ENCODE peak calls at places on chromosomes 1 and 21, in six cellular contexts. R, D, Y, S, C and G are unnamed samples. For H3K4me1, the result is how much of the 10 kb centered on the place peaks cover.

GRCh38 chr1:99180343-99180808 is 83.9 kb upstream of the PLPPR4 start:
- ATAC-seq in R (peak), D (peak), C (peak), S (peak), Y (peak), G (peak)

GRCh38 chr1:92310185-92310597 is 11.3 kb downstream of the RPAP2 start:
- ATAC-seq in C (no peak), S (no peak), R (no peak), D (peak), Y (no peak), G (no peak)

GRCh38 chr1:109156916-109157385 is 43.0 kb downstream of the ELAPOR1 start:
- ATAC-seq in S (no peak), Y (no peak), C (peak), D (no peak), R (no peak), G (no peak)

GRCh38 chr1:16441312-16441641 is 753 bp downstream of the NECAP2 start:
- ATAC-seq in S (no peak), C (no peak), R (no peak), D (peak), Y (peak), G (no peak)

GRCh38 chr1:182839209-182840065 is at the start of gene DHX9:
- ATAC-seq in D (peak), Y (peak), C (peak), R (peak), S (peak), G (peak)

GRCh38 chr1:183147735-183148134 is 38.3 kb upstream of the LAMC2 start:
- ATAC-seq in C (no peak), Y (no peak), S (peak), R (no peak), D (no peak), G (no peak)

GRCh38 chr1:173717238-173717637 is 2.5 kb downstream of the KLHL20 start:
- ATAC-seq in D (no peak), R (no peak), S (no peak), Y (no peak), C (no peak), G (no peak)

GRCh38 chr1:228149341-228150020 is at the start of gene GJC2:
- ATAC-seq in Y (no peak), C (no peak), D (no peak), S (peak), R (peak), G (peak)

GRCh38 chr1:2528966-2529750 is 905 bp downstream of the HES5 start:
- ATAC-seq in R (no peak), S (peak), C (no peak), D (no peak), Y (no peak), G (no peak)

GRCh38 chr1:2529776-2530500 is at the start of gene HES5:
- ATAC-seq in D (no peak), C (no peak), S (peak), Y (no peak), R (no peak), G (no peak)

GRCh38 chr1:2528611-2528965 is 1.5 kb downstream of the HES5 start:
- ATAC-seq in D (no peak), C (no peak), R (no peak), S (no peak), Y (no peak), G (no peak)

GRCh38 chr1:2532485-2533160 is 2.6 kb upstream of the HES5 start:
- ATAC-seq in C (no peak), Y (no peak), D (no peak), R (no peak), S (no peak), G (no peak)

GRCh38 chr1:2530501-2531361 is 668 bp upstream of the HES5 start:
- ATAC-seq in R (no peak), S (no peak), Y (no peak), C (no peak), D (no peak), G (no peak)
- H3K4me1 ChIP-seq in R (under half), S (under half), Y (under half), C (under half), D (under half), G (under half)

GRCh38 chr1:2785631-2786328 is 15.7 kb downstream of the TTC34 start:
- ATAC-seq in C (no peak), R (peak), Y (no peak), S (no peak), D (no peak), G (no peak)
- H3K27ac ChIP-seq in C (no peak), R (no peak), Y (no peak), S (no peak), D (no peak), G (no peak)

GRCh38 chr1:3002349-3003038 is 18.8 kb upstream of the ACTRT2 start:
- ATAC-seq in S (no peak), C (no peak), R (no peak), D (no peak), Y (no peak), G (no peak)

GRCh38 chr1:3000671-3001470 is 20.4 kb upstream of the ACTRT2 start:
- ATAC-seq in C (peak), D (no peak), R (no peak), S (no peak), Y (no peak), G (no peak)

GRCh38 chr1:3003039-3003940 is 18.0 kb upstream of the ACTRT2 start:
- ATAC-seq in Y (no peak), D (no peak), R (no peak), S (no peak), C (no peak), G (no peak)

GRCh38 chr1:3000214-3000613 is 21.1 kb upstream of the ACTRT2 start:
- ATAC-seq in Y (no peak), D (no peak), S (no peak), C (no peak), R (no peak), G (no peak)

GRCh38 chr1:3001471-3002348 is 19.6 kb upstream of the ACTRT2 start:
- ATAC-seq in C (no peak), Y (no peak), D (no peak), S (no peak), R (no peak), G (no peak)
- H3K4me3 ChIP-seq in C (no peak), Y (no peak), D (no peak), S (no peak), R (no peak), G (no peak)

GRCh38 chr21:41754481-41754891 is 12.4 kb downstream of the RIPK4 start:
- ATAC-seq in C (no peak), D (no peak), S (peak), Y (no peak), R (no peak), G (no peak)

GRCh38 chr21:41752231-41752681 is 14.6 kb downstream of the RIPK4 start:
- ATAC-seq in D (no peak), C (peak), S (no peak), Y (no peak), R (no peak), G (no peak)

GRCh38 chr21:41751621-41752020 is 15.2 kb downstream of the RIPK4 start:
- ATAC-seq in R (no peak), C (peak), D (no peak), Y (no peak), S (no peak), G (no peak)

GRCh38 chr21:41755258-41755933 is 11.5 kb downstream of the RIPK4 start:
- ATAC-seq in S (no peak), R (no peak), Y (no peak), D (no peak), C (no peak), G (no peak)

GRCh38 chr21:41753001-41753725 is 13.7 kb downstream of the RIPK4 start:
- ATAC-seq in S (no peak), D (no peak), C (no peak), Y (no peak), R (no peak), G (no peak)
- H3K4me1 ChIP-seq in S (under half), D (under half), C (under half), Y (under half), R (under half), G (under half)

DNA sequence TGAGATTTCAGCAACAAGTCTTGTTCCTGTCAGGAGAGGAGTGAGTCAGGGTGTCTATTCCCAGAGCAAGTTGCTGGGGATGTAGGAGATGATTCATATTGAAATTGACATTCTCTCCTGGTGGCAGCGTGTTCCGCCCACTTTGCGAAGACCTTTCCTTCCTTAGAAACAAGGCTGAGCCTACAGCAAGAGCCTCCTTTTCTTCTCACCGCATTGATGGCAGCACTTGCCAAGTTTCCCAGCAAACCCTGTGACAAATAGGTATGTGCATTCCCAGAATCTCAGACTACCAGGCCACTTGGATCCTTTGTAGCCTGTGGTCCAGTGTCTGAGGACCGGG is 79.4 kb downstream of the MAN1C1 start:
- ATAC-seq in D (no peak), R (no peak), C (no peak), Y (no peak), S (peak), G (peak)
- H3K27ac ChIP-seq in D (no peak), R (peak), C (no peak), Y (peak), S (no peak), G (peak)

DNA sequence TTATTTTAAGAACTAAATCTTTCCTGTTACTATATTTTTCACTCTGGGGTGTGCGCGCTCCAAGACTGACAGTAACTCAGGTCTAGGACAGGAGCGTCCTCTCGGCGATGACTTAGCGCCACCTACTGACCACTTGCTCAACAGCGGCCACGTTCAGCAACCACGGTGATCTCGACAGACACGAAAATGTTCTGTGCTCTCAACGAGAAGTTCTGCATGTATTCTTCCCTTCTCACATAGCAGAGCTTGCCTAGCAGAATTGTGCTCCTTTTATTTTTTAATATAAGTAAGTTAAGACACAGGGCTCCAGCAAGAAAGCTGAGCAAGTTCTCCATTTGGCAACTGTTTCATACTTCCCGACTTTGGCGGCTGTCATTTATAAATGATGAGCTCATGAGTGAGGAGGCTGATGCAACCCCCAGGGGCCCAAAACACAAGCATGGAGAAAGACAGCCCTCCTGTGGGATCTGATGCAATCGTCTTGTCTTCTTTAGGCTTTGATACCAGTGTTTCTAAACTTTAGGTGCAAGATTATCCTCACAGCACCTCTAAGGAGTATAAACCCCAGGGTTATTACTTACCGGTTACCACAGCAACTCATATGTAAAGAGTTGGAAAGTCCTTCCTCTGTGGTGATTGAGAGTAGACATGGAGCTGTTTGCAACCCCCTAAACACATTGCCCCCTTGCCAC is 92.6 kb downstream of the HHIPL2 start:
- ATAC-seq in S (peak), C (peak), D (peak), Y (peak), R (peak), G (peak)
- H3K4me3 ChIP-seq in S (no peak), C (no peak), D (no peak), Y (no peak), R (no peak), G (no peak)

GRCh38 chr1:89829186-89829585 is 8.4 kb downstream of the LRRC8D start:
- ATAC-seq in Y (no peak), C (no peak), D (no peak), R (no peak), S (no peak), G (no peak)

GRCh38 chr1:89834078-89834704 is 13.4 kb downstream of the LRRC8D start:
- ATAC-seq in S (no peak), D (no peak), Y (no peak), R (no peak), C (no peak), G (no peak)

GRCh38 chr1:89833183-89834077 is 12.6 kb downstream of the LRRC8D start:
- ATAC-seq in Y (no peak), S (no peak), R (no peak), D (no peak), C (no peak), G (no peak)

GRCh38 chr1:89832481-89833127 is 11.8 kb downstream of the LRRC8D start:
- ATAC-seq in D (no peak), R (no peak), Y (no peak), S (peak), C (no peak), G (no peak)

DNA sequence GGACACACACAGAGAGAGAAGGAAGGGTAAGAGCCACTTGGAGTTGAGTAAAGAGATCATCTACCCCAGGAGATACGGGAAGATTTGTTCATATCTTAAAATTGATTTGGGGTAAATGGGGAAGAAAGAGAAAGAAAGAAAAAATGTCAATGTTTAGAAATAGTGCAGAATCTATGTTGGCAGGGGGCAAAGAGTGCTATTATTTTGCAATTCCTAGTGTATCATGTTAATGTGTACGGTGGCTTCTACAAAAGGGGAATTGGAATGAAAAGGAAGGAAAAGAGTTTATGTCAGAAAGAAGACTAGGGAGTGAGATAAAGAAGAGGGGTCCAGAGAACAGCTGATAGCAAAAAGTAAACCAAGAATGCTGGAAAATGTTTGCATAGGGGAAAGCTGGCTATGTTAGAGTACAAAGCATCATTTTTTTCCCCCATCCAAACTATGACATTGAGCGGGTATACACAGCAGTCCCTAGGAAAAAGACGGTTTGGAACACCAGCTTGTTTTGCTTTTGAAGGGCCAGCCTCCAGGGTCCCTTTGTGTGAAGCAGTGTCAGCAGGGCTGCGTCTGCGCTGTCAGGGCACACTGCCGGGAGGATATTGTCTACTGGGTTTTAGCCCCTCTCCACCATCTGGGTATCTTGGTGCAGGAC is 10.8 kb downstream of the LRRC8D start:
- ATAC-seq in Y (no peak), R (no peak), S (peak), D (no peak), C (no peak), G (no peak)
- H3K4me1 ChIP-seq in Y (under half), R (under half), S (half or more), D (under half), C (under half), G (under half)

DNA sequence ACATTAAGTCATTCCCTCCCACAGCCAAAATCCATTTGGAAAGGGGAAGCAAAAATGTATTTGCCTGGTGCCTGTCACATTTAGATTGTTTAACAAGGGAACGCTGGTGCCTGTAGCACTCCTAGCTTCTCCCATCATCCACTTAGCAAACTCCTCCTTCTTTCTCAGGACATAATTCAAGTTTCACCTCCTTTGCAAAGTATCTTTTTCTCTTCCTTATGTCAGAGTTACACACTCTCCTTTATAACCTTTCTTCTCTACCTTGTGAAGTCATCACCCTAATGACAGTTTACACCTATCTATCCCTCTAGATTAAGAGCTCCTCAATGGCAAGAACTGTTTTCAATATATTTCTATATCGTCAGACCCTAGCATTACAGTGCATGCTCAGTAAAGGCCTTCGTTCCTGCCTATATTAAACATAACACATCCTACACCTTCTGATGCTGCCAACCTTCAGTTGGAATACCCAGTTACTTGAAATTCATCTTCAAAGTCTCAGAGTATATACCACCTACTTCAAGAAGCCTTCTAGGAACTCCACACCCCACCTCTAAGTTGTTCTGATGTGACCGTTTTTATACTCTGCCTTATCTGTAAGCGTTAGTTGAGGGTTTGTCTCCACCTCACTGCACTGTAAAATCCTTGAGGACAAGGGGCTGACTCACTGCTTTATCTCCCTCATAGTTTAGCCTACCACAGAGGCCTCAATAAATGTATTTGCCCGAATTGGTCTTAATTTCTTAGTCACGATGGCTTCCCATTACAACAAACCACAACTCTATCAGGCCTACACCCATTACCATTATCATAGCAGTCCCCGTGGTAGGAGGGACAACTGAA is 1.0 kb upstream of the EPS15 start:
- ATAC-seq in Y (no peak), D (no peak), S (no peak), C (no peak), R (no peak), G (no peak)
- H3K27ac ChIP-seq in Y (no peak), D (peak), S (no peak), C (no peak), R (no peak), G (no peak)

GRCh38 chr1:156151093-156151688 is 2.2 kb upstream of the SEMA4A start:
- ATAC-seq in D (no peak), S (no peak), C (no peak), R (no peak), Y (no peak), G (no peak)
- H3K4me3 ChIP-seq in D (no peak), S (peak), C (no peak), R (no peak), Y (no peak), G (no peak)